ENCODE peak calls at places on chromosome 3, in six cellular contexts. I is activated B cell treated with CpG ODN at 0.5 μM for 24 hours; R is CD8-positive, alpha-beta T cell; E is fibroblast of mammary gland; W is cardiac muscle cell; L is dorsolateral prefrontal cortex. J is an unnamed sample.

GRCh38 chr3:72161870-72162617 is 377.1 kb upstream of the PROK2 start:
- DNase-seq in W (no peak), E (peak; percentile 94), R (no peak), I (no peak), L (no peak), J (no peak)

GRCh38 chr3:170043506-170043905 is 5.7 kb downstream of the GPR160 start:
- DNase-seq in E (no peak), L (no peak), R (no peak), W (no peak), I (no peak), J (no peak)

GRCh38 chr3:81864273-81864672 is 102.8 kb upstream of the GBE1 start:
- DNase-seq in W (peak; percentile 54), I (no peak), E (no peak), L (no peak), R (no peak), J (no peak)

GRCh38 chr3:172140499-172141391 is 101.4 kb downstream of the FNDC3B start:
- DNase-seq in W (peak; percentile 98), L (no peak), R (no peak), E (peak; percentile 90), I (no peak), J (no peak)

GRCh38 chr3:37833790-37834189 is 27.9 kb upstream of the CTDSPL start:
- DNase-seq in L (no peak), E (no peak), I (no peak), R (no peak), W (no peak), J (no peak)

GRCh38 chr3:31405515-31405914 is 127.2 kb upstream of the STT3B start:
- DNase-seq in L (no peak), R (no peak), E (no peak), W (no peak), I (no peak), J (no peak)

GRCh38 chr3:48405343-48405881 is 24.5 kb downstream of the PLXNB1 start:
- DNase-seq in R (no peak), E (no peak), W (no peak), L (no peak), I (peak; percentile 9), J (no peak)

GRCh38 chr3:159796744-159797143 is 191.9 kb upstream of the IL12A start:
- DNase-seq in I (no peak), W (peak; percentile 72), R (no peak), E (peak; percentile 84), L (no peak), J (no peak)

GRCh38 chr3:184230603-184231528 is 1.5 kb downstream of the VWA5B2 start:
- DNase-seq in L (peak; percentile 80), E (no peak), W (no peak), I (no peak), R (no peak), J (no peak)

GRCh38 chr3:183518446-183519185 is 36.9 kb downstream of the KLHL6 start:
- DNase-seq in R (no peak), W (no peak), E (no peak), I (no peak), L (no peak), J (peak; percentile 34)

GRCh38 chr3:10354373-10355015 is 33.6 kb upstream of the SEC13 start:
- DNase-seq in R (no peak), W (no peak), I (no peak), E (peak; percentile 18), L (no peak), J (no peak)

GRCh38 chr3:9067352-9067975 is 104.2 kb upstream of the RAD18 start:
- DNase-seq in W (peak; percentile 80), E (peak; percentile 74), L (peak; percentile 70), R (no peak), I (no peak), J (peak; percentile 43)

GRCh38 chr3:9211155-9211950 is 38.1 kb downstream of the SRGAP3 start:
- DNase-seq in R (no peak), W (peak; percentile 64), L (no peak), E (peak; percentile 90), I (no peak), J (no peak)

GRCh38 chr3:153350420-153350819 is 188.4 kb downstream of the RAP2B start:
- DNase-seq in E (peak; percentile 36), R (no peak), I (no peak), L (no peak), W (peak; percentile 63), J (no peak)

GRCh38 chr3:188756241-188756640 is 415.5 kb upstream of the TPRG1 start:
- DNase-seq in I (no peak), L (no peak), R (no peak), W (no peak), E (no peak), J (no peak)

GRCh38 chr3:52444860-52445793 is at the start of gene SEMA3G:
- DNase-seq in L (peak; percentile 94), I (peak; percentile 62), E (peak; percentile 26), R (peak; percentile 57), W (peak; percentile 60), J (peak; percentile 67)

GRCh38 chr3:161343540-161343939 is 27.8 kb downstream of the SPTSSB start:
- DNase-seq in R (no peak), I (no peak), E (no peak), W (no peak), L (no peak), J (no peak)

GRCh38 chr3:115832265-115832664 is 209.0 kb downstream of the GAP43 start:
- DNase-seq in L (no peak), R (no peak), I (no peak), W (no peak), E (no peak), J (no peak)

GRCh38 chr3:135218304-135218703 is 423.2 kb downstream of the EPHB1 start:
- DNase-seq in I (no peak), E (no peak), R (no peak), L (no peak), W (no peak), J (no peak)

GRCh38 chr3:71064288-71064975 is 519.1 kb downstream of the FOXP1 start:
- DNase-seq in E (peak; percentile 67), W (peak; percentile 76), R (peak; percentile 50), I (peak; percentile 64), L (no peak), J (peak; percentile 23)

GRCh38 chr3:181726351-181727121 is 14.8 kb downstream of the SOX2 start:
- DNase-seq in L (no peak), W (no peak), R (no peak), I (no peak), E (no peak), J (peak; percentile 68)

GRCh38 chr3:52218953-52219650 is 6.3 kb downstream of the TLR9 start:
- DNase-seq in I (no peak), L (no peak), E (no peak), R (no peak), W (no peak), J (no peak)

GRCh38 chr3:42705962-42706585 is 3.5 kb upstream of the HHATL start:
- DNase-seq in L (no peak), I (no peak), W (no peak), R (no peak), E (no peak), J (no peak)

GRCh38 chr3:152835311-152836102 is 576 bp downstream of the P2RY1 start:
- DNase-seq in L (no peak), R (no peak), I (peak; percentile 16), W (peak; percentile 80), E (peak; percentile 45), J (peak; percentile 55)

GRCh38 chr3:184565421-184566211 is 4.0 kb downstream of the EPHB3 start:
- DNase-seq in I (no peak), E (peak; percentile 87), L (no peak), W (peak; percentile 81), R (no peak), J (no peak)

GRCh38 chr3:123032057-123032456 is 4.5 kb upstream of the SEMA5B start:
- DNase-seq in R (no peak), E (no peak), I (no peak), L (no peak), W (no peak), J (no peak)

GRCh38 chr3:136327671-136328070 is 77.5 kb downstream of the PCCB start:
- DNase-seq in E (no peak), L (no peak), W (no peak), R (no peak), I (no peak), J (no peak)

GRCh38 chr3:44077267-44077666 is 164.4 kb upstream of the TOPAZ1 start:
- DNase-seq in W (peak; percentile 18), I (no peak), E (no peak), R (no peak), L (no peak), J (no peak)
- TF ChIP-seq CTCF in W (peak; percentile 4), I (no peak), E (peak; percentile 19), R (no peak), L (no peak), J (peak; percentile 31)

GRCh38 chr3:29313981-29314726 is 33.3 kb downstream of the RBMS3 start:
- DNase-seq in R (no peak), L (no peak), I (no peak), W (peak; percentile 38), E (no peak), J (no peak)
- TF ChIP-seq CTCF in R (no peak), L (no peak), I (no peak), W (no peak), E (no peak), J (no peak)

DNA sequence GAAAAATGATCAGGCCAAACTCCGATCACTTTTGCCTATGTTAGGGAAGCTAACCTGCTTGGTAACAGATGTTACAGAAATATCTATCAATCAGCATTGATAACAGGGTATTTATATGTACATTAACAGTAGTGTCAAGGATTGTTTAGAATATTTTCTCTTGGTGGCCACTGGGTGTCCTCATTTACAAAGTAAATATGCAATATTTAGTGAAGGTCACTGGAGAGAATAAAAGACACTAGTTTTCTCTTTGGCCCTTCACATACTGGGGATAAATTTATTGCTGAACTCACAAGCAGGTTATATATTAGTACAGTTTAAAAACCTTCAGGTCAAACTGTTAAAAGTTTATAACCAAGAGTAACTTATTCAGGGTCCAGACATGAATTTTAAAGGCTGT is 69.0 kb downstream of the TIGIT start:
- DNase-seq in I (no peak), E (peak; percentile 53), L (no peak), W (peak; percentile 66), R (no peak), J (no peak)
- TF ChIP-seq CTCF in I (no peak), E (peak; percentile 45), L (peak; percentile 64), W (peak; percentile 38), R (peak; percentile 14), J (peak; percentile 69)

GRCh38 chr3:27105904-27106303 is 263.3 kb downstream of the NEK10 start:
- DNase-seq in E (no peak), L (no peak), R (no peak), I (no peak), W (no peak), J (peak; percentile 3)
- TF ChIP-seq CTCF in E (no peak), L (peak; percentile 18), R (no peak), I (no peak), W (peak; percentile 8), J (peak; percentile 45)

GRCh38 chr3:23880703-23881339 is 36.0 kb downstream of the NKIRAS1 start:
- DNase-seq in I (no peak), E (no peak), L (no peak), R (no peak), W (no peak), J (no peak)

GRCh38 chr3:23886311-23886710 is 30.5 kb downstream of the NKIRAS1 start:
- DNase-seq in W (no peak), I (no peak), L (no peak), R (no peak), E (no peak), J (no peak)

GRCh38 chr3:23882487-23882918 is 34.3 kb downstream of the NKIRAS1 start:
- DNase-seq in R (no peak), W (no peak), L (no peak), E (no peak), I (no peak), J (no peak)

GRCh38 chr3:23885210-23885609 is 31.6 kb downstream of the NKIRAS1 start:
- DNase-seq in I (no peak), L (no peak), R (no peak), E (no peak), W (no peak), J (no peak)

GRCh38 chr3:23884481-23884880 is 32.3 kb downstream of the NKIRAS1 start:
- DNase-seq in I (no peak), R (no peak), L (no peak), W (no peak), E (peak; percentile 18), J (no peak)
- TF ChIP-seq CTCF in I (no peak), R (no peak), L (peak; percentile 21), W (peak; percentile 18), E (peak; percentile 21), J (peak; percentile 39)